ENCODE peak calls at places on chromosomes 1 and 21, in eight cellular contexts. M is endodermal cell, E is left ventricle myocardium inferior, F is cardiac muscle cell, U is GM23338, H is heart left ventricle, A is BJ, K is fibroblast of lung. G is an unnamed sample.
A peak's percentile ranks its signal among the peaks of the same experiment; 100 is the strongest.

GRCh38 chr1:231166398-231166797 is 4.5 kb downstream of the TRIM67 start:
- DNase-seq in M (no peak), E (no peak), F (no peak), U (no peak), H (no peak), A (no peak), K (no peak), G (no peak)

GRCh38 chr1:47717341-47717740 is 279.5 kb downstream of the FOXD2 start:
- DNase-seq in M (no peak), E (no peak), F (no peak), U (no peak), H (no peak), A (no peak), K (no peak), G (no peak)

GRCh38 chr1:92790867-92791266 is 6.0 kb upstream of the EVI5 start:
- DNase-seq in M (no peak), E (no peak), F (no peak), U (no peak), H (no peak), A (no peak), K (no peak), G (no peak)

GRCh38 chr1:175221548-175222175 is 29.1 kb upstream of the KIAA0040 start:
- DNase-seq in M (peak; percentile 83), E (peak; percentile 40), F (peak; percentile 14), U (peak; percentile 85), H (peak; percentile 51), A (no peak), K (peak; percentile 13), G (no peak)

GRCh38 chr1:231949277-231950122 is 322.9 kb downstream of the DISC1 start:
- DNase-seq in M (peak; percentile 76), E (peak; percentile 29), F (no peak), U (peak; percentile 63), H (no peak), A (no peak), K (no peak), G (no peak)

GRCh38 chr21:37407719-37408455 is 41.3 kb downstream of the DYRK1A start:
- DNase-seq in M (no peak), E (no peak), F (no peak), U (no peak), H (no peak), A (no peak), K (peak; percentile 66), G (peak; percentile 69)

GRCh38 chr1:18712254-18712605 is 81.6 kb downstream of the PAX7 start:
- DNase-seq in M (no peak), E (no peak), F (no peak), U (no peak), H (no peak), A (no peak), K (no peak), G (no peak)

GRCh38 chr21:36477559-36477958 is 2.4 kb downstream of the CLDN14 start:
- DNase-seq in M (no peak), E (no peak), F (peak; percentile 75), U (no peak), H (no peak), A (no peak), K (no peak), G (no peak)

GRCh38 chr1:46550751-46551231 is 656 bp downstream of the KNCN start:
- DNase-seq in M (peak; percentile 60), E (no peak), F (no peak), U (peak; percentile 48), H (no peak), A (no peak), K (no peak), G (no peak)

DNA sequence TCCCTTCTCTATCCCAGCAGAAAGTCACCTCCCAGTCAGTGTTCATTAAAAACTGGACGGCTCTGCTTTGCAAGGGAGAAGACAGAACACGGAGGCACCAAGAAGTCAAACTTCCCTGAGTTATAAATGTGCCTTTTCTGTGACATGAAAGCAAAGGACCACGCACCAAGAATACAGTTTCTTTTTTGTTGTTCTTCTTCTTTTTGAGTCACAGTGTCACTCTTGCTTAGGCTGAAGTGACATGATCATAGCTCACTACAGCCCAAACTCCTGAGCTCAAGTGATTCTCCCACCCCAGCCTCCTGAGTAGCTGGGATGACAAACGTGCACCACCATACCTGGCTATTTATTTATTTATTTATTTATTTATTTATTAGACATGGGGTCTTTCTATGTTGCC is 22.7 kb downstream of the GLUL start:
- DNase-seq in M (no peak), E (no peak), F (no peak), U (no peak), H (no peak), A (no peak), K (no peak), G (peak; percentile 17)
- TF ChIP-seq CTCF in M (no peak), E (no peak), F (no peak), U (no peak), H (no peak), A (no peak), K (no peak), G (no peak)

GRCh38 chr1:202642212-202642611 is 68.0 kb downstream of the SYT2 start:
- DNase-seq in M (no peak), E (no peak), F (no peak), U (no peak), H (no peak), A (no peak), K (no peak), G (no peak)

GRCh38 chr1:202645097-202645476 is 65.2 kb downstream of the SYT2 start:
- DNase-seq in M (no peak), E (no peak), F (no peak), U (no peak), H (no peak), A (no peak), K (no peak), G (no peak)

GRCh38 chr1:202644219-202645096 is 65.8 kb downstream of the SYT2 start:
- DNase-seq in M (peak; percentile 66), E (no peak), F (peak; percentile 36), U (peak; percentile 50), H (no peak), A (no peak), K (no peak), G (no peak)

GRCh38 chr1:202643397-202644218 is 66.6 kb downstream of the SYT2 start:
- DNase-seq in M (peak; percentile 84), E (no peak), F (peak; percentile 45), U (peak; percentile 72), H (no peak), A (no peak), K (no peak), G (no peak)

DNA sequence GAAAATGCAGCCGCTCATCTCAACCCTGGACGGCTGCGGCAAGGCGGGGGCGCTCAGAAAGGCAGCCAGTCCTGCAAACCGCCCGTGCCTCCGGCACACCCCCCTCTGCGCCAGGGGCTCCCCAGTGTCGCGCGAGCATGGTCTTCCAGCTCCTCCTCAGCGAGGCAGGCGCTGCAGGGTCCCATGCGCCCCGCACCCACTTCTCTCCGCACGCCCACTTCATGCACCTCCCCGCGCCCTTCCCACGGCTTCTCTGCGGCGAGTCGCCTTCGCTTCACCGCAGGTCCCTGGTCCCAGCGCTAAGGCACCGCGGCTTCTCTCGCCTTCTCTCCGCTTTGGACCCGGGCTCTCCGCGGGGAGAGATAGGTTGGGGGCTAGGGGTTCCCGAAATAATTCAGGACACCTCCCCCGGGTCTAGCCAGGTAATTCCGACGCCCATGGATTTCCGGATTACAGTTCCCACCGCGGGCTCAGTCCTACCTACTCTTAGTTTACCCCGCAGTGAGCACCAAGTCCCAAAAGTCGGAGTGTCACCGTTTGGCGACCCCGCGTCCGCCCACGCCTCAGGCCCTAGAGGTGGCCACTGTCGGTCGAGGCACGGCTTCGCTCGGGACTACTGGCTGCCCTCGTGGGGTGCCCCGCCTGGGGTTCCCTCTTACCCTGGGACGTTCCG is 67.5 kb downstream of the SYT2 start:
- DNase-seq in M (peak; percentile 67), E (no peak), F (no peak), U (peak; percentile 56), H (no peak), A (no peak), K (no peak), G (no peak)
- H3K4me3 ChIP-seq in M (peak overlapping the region; percentile 79), E (peak overlapping the region; percentile 61), F (peak overlapping the region; percentile 18), U (peak overlapping the region; percentile 95), H (peak overlapping the region; percentile 25), A (no peak overlapping the region), K (no peak overlapping the region), G (no peak overlapping the region)

DNA sequence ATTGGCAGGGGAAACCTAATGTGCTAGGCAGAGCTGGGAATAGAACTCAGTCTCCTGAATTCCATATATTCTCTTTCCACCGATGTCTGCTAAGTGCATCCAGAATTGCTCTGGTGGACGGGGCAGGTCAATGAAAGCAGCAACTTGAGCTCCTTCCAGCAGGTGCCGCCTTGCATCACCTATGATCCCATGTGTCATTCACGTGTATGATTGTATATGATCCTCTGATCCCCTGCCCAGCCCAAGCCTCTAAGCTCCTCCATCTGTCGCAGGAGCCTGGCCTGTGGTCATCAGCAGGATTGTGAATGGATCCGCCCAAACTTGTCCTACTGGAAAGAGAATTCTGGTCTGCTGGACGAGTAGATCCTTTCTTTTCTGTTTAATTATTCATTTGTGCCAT is 13.1 kb downstream of the ACTA1 start:
- DNase-seq in M (peak; percentile 49), E (no peak), F (no peak), U (no peak), H (no peak), A (no peak), K (no peak), G (peak; percentile 25)
- TF ChIP-seq CTCF in M (peak; percentile 34), E (no peak), F (no peak), U (no peak), H (no peak), A (no peak), K (no peak), G (no peak)

DNA sequence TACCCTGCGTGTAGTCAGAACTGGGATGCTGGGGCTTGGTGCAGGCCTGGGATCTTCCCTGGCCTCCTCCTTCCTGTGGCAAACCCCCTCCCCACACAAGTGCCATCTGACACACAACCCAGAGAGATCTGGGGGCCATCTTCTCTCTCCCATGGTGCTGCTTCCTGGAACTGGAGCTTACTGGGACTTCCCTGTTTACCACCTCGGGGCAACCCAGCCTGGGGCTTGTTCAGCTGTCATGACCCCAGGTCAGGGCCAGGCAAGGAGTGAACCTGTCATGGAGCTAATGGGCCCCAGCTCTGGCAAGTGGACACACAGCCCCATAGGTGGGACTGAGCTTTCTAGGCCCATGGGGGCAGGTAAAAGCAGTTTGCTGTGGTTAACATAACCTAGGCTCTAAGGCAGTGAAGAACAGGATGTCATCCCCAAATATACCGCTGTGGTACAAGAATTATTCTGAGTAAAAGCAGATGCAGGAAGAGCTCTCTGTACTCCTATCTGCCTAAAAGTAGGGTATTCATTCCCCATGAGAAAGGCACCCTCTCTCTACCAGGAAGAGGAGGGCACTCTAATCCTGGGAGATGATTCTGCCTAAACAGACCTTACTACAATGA is 2.4 kb downstream of the TRIM11 start:
- DNase-seq in M (peak; percentile 33), E (no peak), F (no peak), U (no peak), H (no peak), A (no peak), K (no peak), G (no peak)
- H3K4me3 ChIP-seq in M (peak overlapping the region; percentile 90), E (peak overlapping the region; percentile 99), F (peak overlapping the region; percentile 95), U (peak overlapping the region; percentile 95), H (no peak overlapping the region), A (no peak overlapping the region), K (peak overlapping the region; percentile 89), G (peak overlapping the region; percentile 89)

GRCh38 chr21:43880111-43880985 is 15.3 kb downstream of the AGPAT3 start:
- DNase-seq in M (no peak), E (no peak), F (no peak), U (peak; percentile 23), H (peak; percentile 62), A (no peak), K (peak; percentile 41), G (no peak)
- TF ChIP-seq CTCF in M (no peak), E (no peak), F (no peak), U (no peak), H (no peak), A (no peak), K (no peak), G (no peak)

GRCh38 chr1:27045973-27046558 is 33.4 kb upstream of the TENT5B start:
- DNase-seq in M (peak; percentile 95), E (peak; percentile 74), F (peak; percentile 77), U (peak; percentile 91), H (peak; percentile 55), A (no peak), K (peak; percentile 60), G (peak; percentile 74)
- H3K4me3 ChIP-seq in M (no peak overlapping the region), E (no peak overlapping the region), F (no peak overlapping the region), U (peak overlapping the region; percentile 43), H (no peak overlapping the region), A (no peak overlapping the region), K (no peak overlapping the region), G (no peak overlapping the region)